ENCODE peak calls at places on chromosomes 2 and 18, in four cellular contexts. A is progenitor cell of endocrine pancreas, G is pancreas, X is BE2C. C is an unnamed sample.
A peak's percentile ranks its signal among the peaks of the same experiment; 100 is the strongest.

GRCh38 chr2:18518116-18519111 is 42.0 kb downstream of the RDH14 start:
- DNase-seq in A (no peak), G (no peak), X (no peak), C (no peak)

GRCh38 chr18:812673-813404 is 797 bp upstream of the YES1 start:
- DNase-seq in A (no peak), G (peak; percentile 63), X (no peak), C (no peak)

GRCh38 chr2:217798743-217799552 is 203.8 kb downstream of the TNS1 start:
- DNase-seq in A (peak; percentile 3), G (peak; percentile 46), X (peak; percentile 2), C (no peak)

GRCh38 chr2:71606244-71606643 is 152.9 kb downstream of the DYSF start:
- DNase-seq in A (no peak), G (no peak), X (no peak), C (no peak)

GRCh38 chr2:113116100-113116958 is 11.1 kb upstream of the IL1RN start:
- DNase-seq in A (no peak), G (no peak), X (no peak), C (no peak)

GRCh38 chr2:45353879-45354278 is 257.2 kb downstream of the SRBD1 start:
- DNase-seq in A (no peak), G (no peak), X (no peak), C (no peak)

GRCh38 chr2:176531608-176532007 is 262.4 kb downstream of the MTX2 start:
- DNase-seq in A (no peak), G (no peak), X (no peak), C (no peak)

GRCh38 chr2:174445248-174445647 is 41.6 kb downstream of the GPR155 start:
- DNase-seq in A (no peak), G (no peak), X (no peak), C (no peak)

GRCh38 chr2:24785704-24786321 is 7.4 kb downstream of the PTRHD1 start:
- DNase-seq in A (no peak), G (no peak), X (no peak), C (no peak)

GRCh38 chr2:238587776-238588660 is 161.3 kb downstream of the ASB1 start:
- DNase-seq in A (no peak), G (no peak), X (no peak), C (no peak)

GRCh38 chr2:25379535-25379934 is 37.8 kb upstream of the DNMT3A start:
- DNase-seq in A (no peak), G (no peak), X (no peak), C (no peak)

GRCh38 chr2:109324859-109325258 is 195.9 kb downstream of the SH3RF3 start:
- DNase-seq in A (no peak), G (no peak), X (no peak), C (no peak)

GRCh38 chr2:214410918-214411554 is at the start of gene VWC2L:
- DNase-seq in A (peak; percentile 85), G (peak; percentile 54), X (peak; percentile 68), C (peak; percentile 89)

GRCh38 chr2:126678278-126679073 is 22.5 kb downstream of the GYPC start:
- DNase-seq in A (no peak), G (no peak), X (no peak), C (no peak)

GRCh38 chr2:1446281-1446680 is 33.0 kb downstream of the TPO start:
- DNase-seq in A (no peak), G (no peak), X (no peak), C (no peak)

GRCh38 chr2:225399509-225399908 is at the start of gene NYAP2:
- DNase-seq in A (no peak), G (no peak), X (peak; percentile 57), C (no peak)

GRCh38 chr18:46660955-46661749 is 4.1 kb upstream of the LOXHD1 start:
- DNase-seq in A (no peak), G (no peak), X (peak; percentile 56), C (peak; percentile 34)

GRCh38 chr2:42238644-42239288 is 69.6 kb downstream of the EML4 start:
- DNase-seq in A (no peak), G (peak; percentile 53), X (peak; percentile 46), C (no peak)

DNA sequence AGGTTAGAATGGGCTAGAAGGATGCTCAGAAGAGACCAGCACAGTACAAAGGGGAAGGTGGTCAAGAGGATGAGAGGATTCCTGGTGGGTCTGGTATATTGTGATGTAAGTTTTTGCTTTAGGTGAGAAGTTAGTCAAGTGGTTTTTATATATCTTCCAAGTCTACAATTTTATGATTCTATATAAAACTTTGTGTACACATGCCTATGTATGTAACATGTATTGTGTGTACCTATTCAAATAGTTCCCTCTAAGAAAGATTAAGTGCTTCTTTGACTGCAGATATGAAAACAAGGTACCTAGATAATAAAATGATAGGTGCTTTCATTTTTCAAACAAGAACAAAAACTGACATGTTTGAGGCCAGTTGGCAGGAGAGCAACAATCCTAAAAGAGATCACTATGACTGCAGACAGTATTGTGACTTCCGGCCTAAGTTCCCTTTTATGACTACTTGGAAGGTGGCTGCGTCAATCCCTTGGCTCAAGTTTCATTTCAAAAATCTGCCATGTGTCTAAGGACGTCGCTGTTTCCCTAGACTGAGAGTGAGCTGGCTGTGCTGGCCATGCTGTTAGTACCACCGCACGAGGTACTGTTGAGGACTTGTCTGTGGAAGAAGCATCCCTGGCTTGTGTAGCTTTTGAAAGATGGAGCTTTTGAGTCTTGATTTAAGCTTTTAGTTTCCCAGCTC is 123.1 kb downstream of the PRPF40A start:
- DNase-seq in A (no peak), G (peak; percentile 32), X (no peak), C (no peak)
- TF ChIP-seq CTCF in A (no peak), G (no peak), X (no peak), C (no peak)

GRCh38 chr2:102033028-102033749 is 41.4 kb downstream of the IL1R2 start:
- DNase-seq in A (no peak), G (peak; percentile 79), X (no peak), C (no peak)
- TF ChIP-seq CTCF in A (no peak), G (no peak), X (no peak), C (no peak)

GRCh38 chr2:37215255-37215654 is 16.1 kb downstream of the CEBPZ start:
- DNase-seq in A (no peak), G (no peak), X (no peak), C (no peak)

GRCh38 chr2:37205689-37206341 is 9.5 kb downstream of the CEBPZOS start:
- DNase-seq in A (no peak), G (no peak), X (no peak), C (no peak)

GRCh38 chr2:37211939-37212338 is 15.6 kb downstream of the CEBPZOS start:
- DNase-seq in A (no peak), G (no peak), X (no peak), C (no peak)

GRCh38 chr2:37211212-37211611 is 14.9 kb downstream of the CEBPZOS start:
- DNase-seq in A (no peak), G (no peak), X (no peak), C (no peak)
- TF ChIP-seq CTCF in A (no peak), G (no peak), X (no peak), C (no peak)

GRCh38 chr18:73639788-73640187 is 507.8 kb downstream of the FBXO15 start:
- DNase-seq in A (no peak), G (no peak), X (no peak), C (no peak)
- TF ChIP-seq CTCF in A (no peak), G (no peak), X (no peak), C (no peak)

DNA sequence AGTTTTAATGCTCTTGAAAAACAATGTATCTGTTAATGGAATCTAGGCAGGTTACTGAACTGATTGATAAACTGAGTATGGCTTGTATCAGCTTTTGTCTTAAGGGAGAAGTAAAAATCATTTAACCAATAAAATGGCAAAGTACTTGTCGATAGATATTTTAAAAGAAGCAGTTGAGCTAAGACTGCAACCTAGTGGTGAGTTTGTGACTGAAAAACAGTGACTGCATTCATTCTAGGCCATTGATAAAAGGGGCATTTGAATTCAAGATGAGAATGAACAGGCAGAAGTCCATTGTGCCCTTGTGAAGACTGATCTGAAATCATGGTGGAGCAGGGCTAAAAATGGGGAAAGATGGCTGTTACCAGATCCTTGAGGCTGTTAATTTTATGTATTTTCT is 59.4 kb upstream of the MSTN start:
- DNase-seq in A (no peak), G (no peak), X (no peak), C (no peak)
- TF ChIP-seq CTCF in A (peak; percentile 50), G (peak; percentile 21), X (peak; percentile 71), C (peak; percentile 57)